ENCODE peak calls at places on chromosomes 5 and 9, in ten cellular contexts. D is fibroblast of gingiva; X is fibroblast of lung; B is natural killer cell treated with Interleukin-12 subunit alpha and Interleukin-12 subunit beta and Interleukin-15 and Interleukin-18, amount 100 ng/mL, for 72 hours; I is NCI-H460; L is WTC11; F is AG09319; J is CD8-positive, alpha-beta memory T cell; M is activated T-cell treated with anti-CD3 and anti-CD28 coated beads for 1 hour; Z is psoas muscle. G is an unnamed sample.

GRCh38 chr9:135673941-135674340 is 10.8 kb downstream of the LCN9 start:
- DNase-seq in J (no peak), D (no peak), M (no peak), F (no peak), X (no peak), I (no peak), L (no peak), Z (no peak), B (peak), G (no peak)

GRCh38 chr5:151075698-151076331 is 5.0 kb downstream of the TNIP1 start:
- DNase-seq in I (no peak), Z (peak), L (no peak), B (no peak), X (peak), J (no peak), F (no peak), M (no peak), D (no peak), G (no peak)

GRCh38 chr9:5231212-5231611 is at the start of gene INSL4:
- DNase-seq in F (no peak), X (peak), L (no peak), Z (no peak), B (no peak), M (no peak), J (no peak), D (no peak), I (peak), G (no peak)

GRCh38 chr9:131809941-131810344 is 70.1 kb upstream of the RAPGEF1 start:
- DNase-seq in L (no peak), J (no peak), I (no peak), Z (no peak), D (no peak), X (peak), B (no peak), M (no peak), F (no peak), G (no peak)

GRCh38 chr9:102911185-102911584 is 83.9 kb upstream of the CYLC2 start:
- DNase-seq in D (no peak), M (no peak), L (no peak), J (no peak), F (no peak), B (no peak), Z (no peak), I (no peak), X (no peak), G (no peak)

GRCh38 chr5:165321912-165322311 is 1816.5 kb downstream of the MAT2B start:
- DNase-seq in D (peak), M (no peak), J (no peak), Z (no peak), X (peak), L (no peak), F (no peak), B (no peak), I (no peak), G (no peak)

GRCh38 chr5:17802256-17802655 is 168.0 kb downstream of the TAF11L14 start:
- DNase-seq in D (no peak), F (no peak), L (peak), J (no peak), I (no peak), X (no peak), B (no peak), Z (no peak), M (no peak), G (no peak)

GRCh38 chr9:124341455-124342170 is 73.6 kb downstream of the PSMB7 start:
- DNase-seq in L (no peak), I (no peak), Z (no peak), X (no peak), M (no peak), B (no peak), D (no peak), F (no peak), J (no peak), G (no peak)

GRCh38 chr5:79235578-79236363 is at the start of gene JMY:
- DNase-seq in J (peak), M (peak), B (peak), L (peak), D (peak), I (peak), X (peak), Z (peak), F (peak), G (peak)

GRCh38 chr9:130866474-130866965 is 30.1 kb downstream of the QRFP start:
- DNase-seq in B (no peak), Z (peak), D (peak), L (peak), F (peak), X (peak), J (peak), I (peak), M (peak), G (peak)

GRCh38 chr9:108865037-108865436 is 3.0 kb downstream of the ACTL7A start:
- DNase-seq in L (no peak), J (no peak), X (no peak), M (no peak), B (no peak), Z (no peak), F (no peak), D (no peak), I (no peak), G (no peak)

GRCh38 chr5:96661841-96662724 is at the start of gene CAST:
- DNase-seq in I (peak), M (peak), Z (peak), L (peak), J (peak), X (peak), B (peak), F (peak), D (peak), G (peak)

GRCh38 chr9:89497181-89497963 is 541 bp downstream of the SEMA4D start:
- DNase-seq in L (no peak), F (no peak), Z (peak), J (peak), X (no peak), I (no peak), M (no peak), B (no peak), D (no peak), G (no peak)

GRCh38 chr9:131502781-131503625 is at the start of gene POMT1:
- DNase-seq in B (peak), I (peak), L (peak), Z (peak), X (peak), D (peak), J (peak), M (peak), F (peak), G (peak)

GRCh38 chr9:75950983-75951382 is 60.5 kb downstream of the PCSK5 start:
- DNase-seq in X (no peak), Z (no peak), L (no peak), D (no peak), J (no peak), I (no peak), F (no peak), B (no peak), M (no peak), G (no peak)

GRCh38 chr5:143396353-143396940 is 7.0 kb downstream of the NR3C1 start:
- DNase-seq in M (no peak), Z (no peak), X (no peak), I (no peak), J (no peak), B (no peak), F (no peak), D (no peak), L (no peak), G (no peak)

GRCh38 chr5:72692273-72692672 is 124.2 kb upstream of the TNPO1 start:
- DNase-seq in J (no peak), F (no peak), I (no peak), X (peak), D (peak), L (no peak), M (no peak), Z (no peak), B (no peak), G (no peak)

GRCh38 chr5:3216386-3216785 is 379.2 kb upstream of the IRX1 start:
- DNase-seq in Z (no peak), J (no peak), M (no peak), L (no peak), B (no peak), F (no peak), I (no peak), D (no peak), X (no peak), G (peak)

GRCh38 chr5:141875022-141875740 is 3.0 kb downstream of the PCDH1 start:
- DNase-seq in M (no peak), L (no peak), I (no peak), X (no peak), J (no peak), F (no peak), Z (no peak), D (no peak), B (no peak), G (no peak)

GRCh38 chr5:168829922-168830417 is 250.8 kb upstream of the PANK3 start:
- DNase-seq in L (no peak), F (no peak), Z (no peak), J (no peak), M (no peak), X (no peak), I (no peak), B (no peak), D (no peak), G (no peak)

GRCh38 chr5:29161399-29161798 is 2032.1 kb upstream of the CDH6 start:
- DNase-seq in L (no peak), X (no peak), J (no peak), M (no peak), D (no peak), I (no peak), F (no peak), Z (no peak), B (no peak), G (no peak)

GRCh38 chr9:93677641-93678136 is 101.3 kb downstream of the PHF2 start:
- DNase-seq in Z (no peak), X (no peak), M (no peak), F (no peak), B (peak), I (no peak), J (no peak), D (no peak), L (peak), G (peak)

GRCh38 chr9:4177970-4178758 is 121.7 kb downstream of the GLIS3 start:
- DNase-seq in D (no peak), F (no peak), Z (no peak), L (no peak), I (no peak), J (no peak), M (no peak), B (no peak), X (no peak), G (no peak)

GRCh38 chr5:143110591-143110990 is 292.9 kb downstream of the NR3C1 start:
- DNase-seq in J (no peak), B (no peak), L (no peak), Z (no peak), F (no peak), M (no peak), X (no peak), D (no peak), I (no peak), G (no peak)

GRCh38 chr5:41629897-41630296 is 119.5 kb upstream of the PLCXD3 start:
- DNase-seq in M (no peak), F (no peak), L (no peak), I (no peak), X (no peak), Z (no peak), D (no peak), J (no peak), B (no peak), G (no peak)

GRCh38 chr9:14935099-14935710 is 25.0 kb upstream of the FREM1 start:
- DNase-seq in B (no peak), Z (no peak), I (no peak), F (no peak), L (no peak), D (no peak), X (no peak), M (no peak), J (no peak), G (no peak)

GRCh38 chr9:20566401-20566800 is 55.9 kb downstream of the MLLT3 start:
- DNase-seq in M (no peak), J (no peak), B (no peak), L (no peak), D (no peak), I (no peak), F (no peak), Z (no peak), X (no peak), G (no peak)

GRCh38 chr5:136619556-136619955 is 254.2 kb upstream of the TRPC7 start:
- DNase-seq in I (no peak), F (no peak), D (no peak), J (no peak), L (no peak), B (no peak), Z (no peak), X (no peak), M (no peak), G (no peak)